ENCODE peak calls at places on chromosomes 12 and 14, in nine cellular contexts. E is AG04450; O is H4; S is naive thymus-derived CD8-positive, alpha-beta T cell; U is Ammon's horn; I is activated CD4-positive, alpha-beta T cell treated with anti-CD3 and anti-CD28 coated beads, Interleukin-2, amount 10 ng/mL, durations not matched to agents 7 days and 5 days; F is stimulated activated CD8-positive, alpha-beta memory T cell treated with anti-CD3 and anti-CD28 coated beads, Interleukin-4, amount 100 ng/mL, for 48 hours; R is stimulated activated CD4-positive, alpha-beta T cell treated with anti-CD3 and anti-CD28 coated beads, Interleukin-1b, Interleukin-23, amount 100 ng/mL, for 1 hour; P is GM13977. T is an unnamed sample.

GRCh38 chr12:59973515-59973914 is 377.7 kb downstream of the SLC16A7 start:
- DNase-seq in E (no peak), O (peak; percentile 41), U (no peak), S (no peak), R (no peak), F (no peak), I (no peak), P (no peak), T (no peak)

GRCh38 chr14:55097894-55098560 is 31.0 kb upstream of the LGALS3 start:
- DNase-seq in P (peak; percentile 76), O (no peak), U (peak; percentile 41), I (peak; percentile 61), S (no peak), F (peak; percentile 74), R (no peak), E (no peak), T (no peak)

GRCh38 chr12:6927379-6927991 is at the start of gene ATN1:
- DNase-seq in I (peak; percentile 48), R (no peak), O (peak; percentile 86), F (peak; percentile 68), E (peak; percentile 47), U (peak; percentile 92), S (no peak), P (peak; percentile 82), T (peak; percentile 86)

GRCh38 chr12:131287015-131287937 is 333.6 kb downstream of the ADGRD1 start:
- DNase-seq in I (no peak), P (no peak), R (no peak), O (no peak), F (no peak), U (no peak), S (peak; percentile 12), E (no peak), T (no peak)

GRCh38 chr14:101102875-101103274 is 199.4 kb upstream of the RTL1 start:
- DNase-seq in U (no peak), O (no peak), R (no peak), I (no peak), P (no peak), F (peak; percentile 5), E (no peak), S (peak; percentile 12), T (no peak)

GRCh38 chr14:90658541-90658967 is 157.7 kb downstream of the TTC7B start:
- DNase-seq in I (peak; percentile 12), R (no peak), F (no peak), O (peak; percentile 48), U (no peak), P (peak; percentile 20), S (no peak), E (no peak), T (no peak)

GRCh38 chr14:103735815-103736545 is 20.4 kb downstream of the ZFYVE21 start:
- DNase-seq in I (no peak), S (no peak), P (no peak), O (no peak), R (no peak), U (no peak), E (no peak), F (no peak), T (no peak)

GRCh38 chr12:52865090-52865944 is 16.5 kb upstream of the KRT78 start:
- DNase-seq in R (no peak), P (peak; percentile 62), U (peak; percentile 62), F (peak; percentile 64), S (no peak), E (peak; percentile 47), I (no peak), O (peak; percentile 64), T (peak; percentile 91)

GRCh38 chr12:122203301-122203967 is at the start of gene B3GNT4:
- DNase-seq in F (peak; percentile 76), O (no peak), R (peak; percentile 48), P (peak; percentile 74), U (peak; percentile 52), E (no peak), S (peak; percentile 58), I (peak; percentile 66), T (peak; percentile 73)

GRCh38 chr12:253116-253831 is 9.4 kb downstream of the SLC6A13 start:
- DNase-seq in U (no peak), E (no peak), O (no peak), S (no peak), P (no peak), R (no peak), I (no peak), F (no peak), T (no peak)

GRCh38 chr14:93186461-93186860 is 1.3 kb downstream of the LYSET start:
- DNase-seq in S (no peak), I (no peak), E (no peak), O (no peak), P (no peak), F (no peak), R (no peak), U (no peak), T (no peak)

GRCh38 chr12:13093191-13093849 is 10.1 kb downstream of the GSG1 start:
- DNase-seq in U (no peak), S (no peak), R (no peak), E (no peak), F (no peak), I (no peak), O (no peak), P (no peak), T (no peak)

GRCh38 chr12:74415633-74416032 is 122.0 kb upstream of the ATXN7L3B start:
- DNase-seq in F (no peak), P (no peak), O (peak; percentile 52), E (no peak), S (no peak), I (no peak), R (no peak), U (peak; percentile 52), T (no peak)

GRCh38 chr14:96064866-96065265 is 25.7 kb downstream of the C14orf132 start:
- DNase-seq in O (no peak), U (no peak), F (no peak), P (no peak), R (no peak), I (no peak), S (no peak), E (no peak), T (no peak)

GRCh38 chr12:54588110-54588831 is at the start of gene PPP1R1A:
- DNase-seq in U (no peak), R (no peak), I (no peak), E (no peak), O (no peak), P (no peak), S (no peak), F (no peak), T (peak; percentile 53)

GRCh38 chr12:4282103-4282891 is 8.7 kb downstream of the CCND2 start:
- DNase-seq in P (no peak), F (peak; percentile 27), S (no peak), I (no peak), U (no peak), R (no peak), E (no peak), O (no peak), T (no peak)

GRCh38 chr14:51922624-51923023 is 62.2 kb downstream of the GNG2 start:
- DNase-seq in I (no peak), S (no peak), F (no peak), P (no peak), E (no peak), U (peak; percentile 47), R (no peak), O (no peak), T (no peak)

GRCh38 chr14:76924363-76925151 is 98.3 kb downstream of the LRRC74A start:
- DNase-seq in F (peak; percentile 46), S (peak; percentile 44), I (peak; percentile 64), P (no peak), U (peak; percentile 78), O (peak; percentile 49), R (no peak), E (no peak), T (peak; percentile 86)

GRCh38 chr14:61569783-61570182 is 125.5 kb upstream of the HIF1A start:
- DNase-seq in S (peak; percentile 64), P (no peak), I (peak; percentile 59), R (no peak), U (no peak), F (peak; percentile 64), E (no peak), O (peak; percentile 95), T (no peak)

GRCh38 chr14:93430889-93431670 is at the start of gene UNC79:
- DNase-seq in I (no peak), P (no peak), R (no peak), E (no peak), O (no peak), U (peak; percentile 81), F (no peak), S (no peak), T (peak; percentile 69)

GRCh38 chr12:54286042-54286931 is 5.8 kb downstream of the HNRNPA1 start:
- DNase-seq in S (no peak), U (no peak), P (no peak), E (no peak), I (no peak), O (no peak), R (no peak), F (peak; percentile 42), T (no peak)

GRCh38 chr14:92973265-92973797 is 50.4 kb downstream of the CHGA start:
- DNase-seq in S (peak; percentile 34), E (no peak), U (peak; percentile 88), F (peak; percentile 74), I (peak; percentile 14), O (no peak), R (no peak), P (no peak), T (peak; percentile 97)

GRCh38 chr14:103126873-103127304 is 3.6 kb downstream of the TNFAIP2 start:
- DNase-seq in R (no peak), F (no peak), S (no peak), O (no peak), U (no peak), I (no peak), P (no peak), E (no peak), T (peak; percentile 81)

GRCh38 chr14:103427485-103428443 is 42.5 kb downstream of the MARK3 start:
- DNase-seq in E (no peak), F (peak; percentile 51), S (no peak), O (peak; percentile 89), U (no peak), I (peak; percentile 8), P (no peak), R (no peak), T (peak; percentile 19)

GRCh38 chr12:19388131-19388549 is 51.2 kb upstream of the AEBP2 start:
- DNase-seq in P (no peak), S (no peak), O (no peak), I (no peak), F (no peak), U (no peak), E (no peak), R (no peak), T (no peak)

GRCh38 chr14:54922598-54922997 is 20.0 kb upstream of the GCH1 start:
- DNase-seq in I (no peak), R (no peak), U (no peak), S (no peak), F (no peak), E (no peak), P (no peak), O (no peak), T (no peak)

GRCh38 chr12:11482955-11483354 is 87.6 kb upstream of the PRB2 start:
- DNase-seq in R (no peak), E (no peak), S (no peak), P (no peak), U (no peak), I (no peak), O (peak; percentile 17), F (no peak), T (no peak)

GRCh38 chr14:71354142-71354541 is 446.9 kb downstream of the PCNX1 start:
- DNase-seq in U (no peak), S (no peak), F (no peak), I (no peak), P (no peak), O (no peak), R (no peak), E (no peak), T (no peak)

GRCh38 chr12:3231399-3231876 is 154.3 kb downstream of the TSPAN9 start:
- DNase-seq in I (no peak), P (no peak), S (no peak), U (no peak), R (no peak), E (no peak), F (no peak), O (no peak), T (peak; percentile 67)

T was measured in WTC11.